ENCODE peak calls at places on chromosomes 13 and 19, in six cellular contexts. G, E, V, U, H and A are unnamed samples.

GRCh38 chr19:17341386-17341785 is 4.0 kb downstream of the GTPBP3 start:
- DNase-seq in G (no peak), U (no peak), E (no peak), V (no peak), H (no peak), A (no peak)

GRCh38 chr19:50658438-50659317 is 9.4 kb downstream of the C19orf81 start:
- DNase-seq in V (peak), H (peak), E (no peak), U (peak), G (peak), A (no peak)

GRCh38 chr13:86909318-86909717 is 761.9 kb upstream of the SLITRK5 start:
- DNase-seq in V (peak), E (no peak), G (no peak), U (no peak), H (no peak), A (no peak)

GRCh38 chr13:77544365-77544764 is 8.9 kb downstream of the SCEL start:
- DNase-seq in G (no peak), H (no peak), U (no peak), E (no peak), V (peak), A (no peak)

GRCh38 chr13:46982856-46983582 is 86.2 kb upstream of the HTR2A start:
- DNase-seq in V (peak), H (no peak), E (no peak), G (no peak), U (no peak), A (no peak)

GRCh38 chr13:71306821-71307220 is 560.2 kb downstream of the DACH1 start:
- DNase-seq in G (no peak), U (no peak), H (no peak), E (no peak), V (no peak), A (no peak)

GRCh38 chr19:9165256-9165655 is 13.5 kb upstream of the OR7D2 start:
- DNase-seq in E (no peak), H (no peak), V (no peak), U (no peak), G (no peak), A (no peak)

GRCh38 chr19:13128583-13128982 is 10.5 kb downstream of the NACC1 start:
- DNase-seq in G (no peak), H (no peak), V (no peak), U (no peak), E (no peak), A (no peak)

GRCh38 chr13:21657538-21657937 is 13.3 kb upstream of the FGF9 start:
- DNase-seq in G (no peak), H (no peak), V (no peak), E (no peak), U (no peak), A (no peak)

GRCh38 chr13:89903115-89903514 is 1444.4 kb upstream of the MIR17HG start:
- DNase-seq in E (no peak), V (no peak), G (no peak), H (no peak), U (no peak), A (no peak)

GRCh38 chr19:33063356-33064116 is 1.2 kb downstream of the RHPN2 start:
- DNase-seq in E (no peak), G (no peak), U (no peak), V (peak), H (no peak), A (no peak)

GRCh38 chr19:53157601-53158000 is 1.3 kb downstream of the ZNF347 start:
- DNase-seq in G (no peak), V (no peak), U (no peak), E (no peak), H (no peak), A (no peak)

GRCh38 chr19:49712397-49712859 is 21.5 kb downstream of the CPT1C start:
- DNase-seq in G (no peak), V (peak), H (no peak), U (no peak), E (no peak), A (no peak)

GRCh38 chr13:38624822-38625221 is 62.1 kb upstream of the FREM2 start:
- DNase-seq in V (no peak), H (no peak), E (no peak), U (no peak), G (no peak), A (no peak)

GRCh38 chr13:113809934-113810333 is 50.9 kb downstream of the TMEM255B start:
- DNase-seq in E (no peak), H (no peak), G (no peak), U (no peak), V (no peak), A (no peak)

GRCh38 chr13:42114278-42114677 is 65.8 kb downstream of the DGKH start:
- DNase-seq in U (no peak), E (no peak), H (no peak), G (no peak), V (no peak), A (no peak)

GRCh38 chr19:54573330-54573872 is at the start of gene LILRA2:
- DNase-seq in G (no peak), E (no peak), V (no peak), H (no peak), U (peak), A (no peak)

GRCh38 chr13:73034901-73035300 is 23.9 kb upstream of the KLF5 start:
- DNase-seq in V (no peak), U (no peak), E (no peak), H (no peak), G (no peak), A (no peak)

GRCh38 chr13:44132710-44133109 is 240.9 kb upstream of the SERP2 start:
- DNase-seq in V (peak), E (peak), G (no peak), H (peak), U (peak), A (no peak)

GRCh38 chr19:46880440-46880839 is 19.6 kb downstream of the ARHGAP35 start:
- DNase-seq in U (no peak), E (no peak), H (no peak), V (no peak), G (no peak), A (no peak)

GRCh38 chr19:44112802-44113137 is 429 bp upstream of the ZNF225 start:
- DNase-seq in V (no peak), U (no peak), E (no peak), H (no peak), G (no peak), A (no peak)
- TF ChIP-seq CTCF in V (no peak), U (no peak), E (no peak), H (no peak), G (no peak), A (peak)

GRCh38 chr13:27481766-27482165 is 31.4 kb upstream of the MTIF3 start:
- DNase-seq in V (peak), U (peak), H (no peak), G (peak), E (no peak), A (no peak)
- TF ChIP-seq CTCF in V (peak), U (no peak), H (no peak), G (peak), E (peak), A (peak)

DNA sequence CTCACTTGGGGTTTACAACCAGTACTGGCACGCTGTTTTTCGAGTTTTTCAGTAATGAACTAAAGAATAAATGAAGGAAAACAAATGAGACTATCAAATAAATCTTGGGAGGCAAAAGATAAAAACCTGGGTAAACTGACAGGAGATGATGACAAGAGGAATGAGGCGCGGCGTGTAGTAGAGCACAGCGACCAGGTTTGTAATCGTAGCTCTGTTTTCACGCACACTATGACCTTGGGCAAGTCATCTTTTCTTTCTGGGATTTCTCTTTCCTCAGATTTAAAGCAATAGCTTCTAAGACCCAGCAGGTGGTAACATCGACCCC is 419 bp downstream of the MRPS31 start:
- DNase-seq in H (no peak), E (no peak), V (no peak), U (no peak), G (no peak), A (no peak)
- TF ChIP-seq CTCF in H (no peak), E (no peak), V (no peak), U (no peak), G (no peak), A (no peak)

DNA sequence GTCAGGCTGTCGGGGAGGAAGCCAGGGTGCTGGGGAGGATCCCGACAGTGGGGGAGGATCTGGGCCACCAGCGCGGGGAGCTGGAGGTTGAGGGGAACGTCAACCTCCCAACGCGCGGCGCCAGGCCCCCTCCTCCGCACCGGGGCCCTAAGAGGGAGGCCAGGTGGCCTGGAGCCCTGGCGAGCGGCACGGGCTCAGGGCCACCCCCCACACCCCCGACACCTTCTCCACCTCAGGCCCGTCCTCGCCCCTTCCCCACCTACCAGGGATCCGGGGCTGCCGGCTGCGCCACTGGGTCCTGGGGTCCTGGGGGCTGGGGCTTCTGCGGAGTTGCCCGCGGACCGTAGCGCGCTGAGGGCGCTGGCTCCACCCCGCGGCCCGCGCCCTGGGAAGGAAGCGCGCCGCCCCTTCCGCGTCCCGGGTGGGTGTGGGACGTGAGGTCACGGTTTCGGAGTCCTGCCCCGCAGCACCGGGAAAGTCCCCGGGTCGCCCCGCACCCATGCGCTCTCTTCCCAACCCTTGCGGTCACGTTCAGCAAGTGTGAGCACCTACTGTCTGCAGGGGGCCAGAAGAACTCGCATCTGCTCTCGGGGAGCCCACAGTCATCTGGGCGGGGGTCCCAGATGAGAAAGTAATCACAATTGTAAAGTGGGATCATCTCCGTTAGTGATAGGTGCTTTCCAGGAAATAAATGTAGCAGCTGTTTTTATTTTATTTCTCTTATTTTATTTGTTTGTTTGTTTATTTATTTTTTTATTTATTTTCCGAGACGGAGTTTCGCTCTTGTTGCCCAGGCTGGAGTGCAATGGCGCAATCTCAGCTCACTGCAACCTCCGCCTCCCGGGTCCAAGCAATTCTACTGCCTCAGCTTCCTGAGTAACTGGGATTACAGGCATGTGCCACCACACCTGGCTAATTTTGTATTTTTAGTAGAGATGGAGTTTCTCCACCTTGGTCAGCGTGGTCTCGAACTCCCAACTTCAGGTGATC is at the start of gene TICAM1:
- DNase-seq in G (no peak), H (peak), U (peak), V (peak), E (peak), A (no peak)
- TF ChIP-seq CTCF in G (no peak), H (no peak), U (no peak), V (no peak), E (no peak), A (peak)

DNA sequence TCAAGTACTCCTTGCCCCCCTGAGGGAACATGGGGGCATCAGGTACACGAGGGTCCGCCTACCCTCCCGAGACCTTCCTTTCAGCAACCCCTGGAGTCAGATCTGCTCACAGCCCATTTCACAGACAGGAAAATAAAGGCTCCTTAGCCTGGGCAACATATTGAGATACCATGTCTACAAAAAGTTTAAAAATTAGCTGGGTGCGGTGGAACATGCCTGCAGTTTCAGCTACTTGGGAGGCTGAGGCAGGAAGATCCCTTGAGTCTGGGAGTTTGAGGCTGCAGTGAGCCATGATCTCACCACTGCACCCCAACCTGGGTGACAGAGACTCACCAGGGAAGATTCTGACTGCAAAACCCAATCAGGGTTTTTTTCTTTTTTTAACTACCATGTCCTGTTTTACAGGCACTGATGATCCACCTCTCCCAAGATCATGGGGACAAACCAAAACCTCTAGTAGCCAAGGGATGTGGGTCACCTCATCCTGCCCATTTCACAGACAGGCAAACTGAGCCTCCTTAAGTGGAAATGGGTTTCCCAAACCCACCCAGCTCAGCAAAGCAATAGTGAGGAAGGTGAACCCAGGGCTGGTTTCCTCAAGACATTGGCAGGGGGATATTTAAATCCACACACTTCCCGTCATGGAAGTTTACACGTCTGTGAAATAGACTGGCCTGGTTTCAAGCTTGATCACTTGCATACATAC is 6.4 kb upstream of the CDKN2D start:
- DNase-seq in U (no peak), G (no peak), V (no peak), H (no peak), E (no peak), A (no peak)
- TF ChIP-seq CTCF in U (no peak), G (no peak), V (no peak), H (no peak), E (no peak), A (no peak)

GRCh38 chr19:36031308-36031707 is 1.4 kb downstream of the CLIP3 start:
- DNase-seq in H (no peak), V (no peak), U (no peak), E (no peak), G (no peak), A (no peak)

GRCh38 chr19:36032251-36033104 is at the start of gene CLIP3:
- DNase-seq in U (no peak), V (peak), G (peak), H (peak), E (peak), A (no peak)

GRCh38 chr19:36027696-36028095 is 5.0 kb downstream of the CLIP3 start:
- DNase-seq in H (no peak), G (no peak), E (no peak), U (no peak), V (no peak), A (no peak)

GRCh38 chr19:36028313-36029041 is 4.2 kb downstream of the CLIP3 start:
- DNase-seq in U (no peak), H (no peak), G (no peak), V (no peak), E (no peak), A (no peak)

DNA sequence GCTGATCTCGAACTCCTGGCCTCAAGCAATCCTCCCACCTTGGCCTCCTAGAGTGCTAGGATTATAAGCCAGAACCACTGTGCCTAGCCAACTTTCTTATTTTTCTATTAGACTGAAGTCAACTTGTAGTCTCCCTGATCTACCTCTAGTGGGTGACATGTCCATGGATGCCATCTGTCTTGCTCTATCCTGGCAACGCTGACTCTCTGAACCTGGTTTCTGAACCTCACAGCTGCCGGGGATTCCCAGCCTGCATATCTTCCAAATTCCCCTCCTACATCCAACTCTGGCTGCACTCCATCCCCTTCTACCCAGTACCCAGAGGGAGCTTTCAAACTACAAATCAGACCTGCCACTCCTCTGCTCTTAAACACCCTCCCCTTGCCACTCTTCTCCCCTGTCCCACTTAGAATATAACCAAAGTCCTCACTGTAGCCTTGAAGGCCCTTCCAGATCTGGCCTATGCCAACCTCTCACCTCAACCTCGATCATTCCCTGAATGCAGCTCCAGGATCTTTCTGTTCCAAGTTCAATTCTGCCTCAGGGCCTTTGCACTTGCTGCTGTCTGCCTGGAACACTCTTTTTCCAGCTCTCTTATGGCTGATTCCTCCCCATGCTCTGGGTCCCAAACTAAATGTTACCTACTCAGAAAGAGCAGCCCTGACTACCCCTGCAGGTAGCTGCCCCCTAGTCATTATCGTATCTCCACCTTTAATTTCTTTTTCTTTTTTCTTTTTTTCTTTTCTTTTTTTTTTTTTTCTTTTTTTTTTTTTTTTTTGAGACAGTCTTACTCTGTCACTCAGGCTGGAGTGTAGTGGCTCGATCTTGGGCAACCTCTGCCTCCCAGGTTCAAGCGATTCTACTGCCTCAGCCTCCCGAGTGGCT is 2.2 kb downstream of the CLIP3 start:
- DNase-seq in G (no peak), U (no peak), V (no peak), H (no peak), E (no peak), A (no peak)
- TF ChIP-seq CTCF in G (no peak), U (no peak), V (no peak), H (no peak), E (no peak), A (peak)

GRCh38 chr19:58154287-58154678 is 3.7 kb upstream of the ZNF329 start:
- DNase-seq in H (no peak), V (peak), U (no peak), E (no peak), G (no peak), A (no peak)

GRCh38 chr19:58153386-58153785 is 2.8 kb upstream of the ZNF329 start:
- DNase-seq in E (no peak), V (no peak), H (no peak), U (no peak), G (no peak), A (no peak)

GRCh38 chr19:58157045-58157728 is 6.6 kb upstream of the ZNF329 start:
- DNase-seq in U (no peak), E (no peak), G (no peak), H (peak), V (no peak), A (no peak)

GRCh38 chr19:58150328-58150921 is at the start of gene ZNF329:
- DNase-seq in V (peak), H (peak), U (peak), E (peak), G (peak), A (peak)

DNA sequence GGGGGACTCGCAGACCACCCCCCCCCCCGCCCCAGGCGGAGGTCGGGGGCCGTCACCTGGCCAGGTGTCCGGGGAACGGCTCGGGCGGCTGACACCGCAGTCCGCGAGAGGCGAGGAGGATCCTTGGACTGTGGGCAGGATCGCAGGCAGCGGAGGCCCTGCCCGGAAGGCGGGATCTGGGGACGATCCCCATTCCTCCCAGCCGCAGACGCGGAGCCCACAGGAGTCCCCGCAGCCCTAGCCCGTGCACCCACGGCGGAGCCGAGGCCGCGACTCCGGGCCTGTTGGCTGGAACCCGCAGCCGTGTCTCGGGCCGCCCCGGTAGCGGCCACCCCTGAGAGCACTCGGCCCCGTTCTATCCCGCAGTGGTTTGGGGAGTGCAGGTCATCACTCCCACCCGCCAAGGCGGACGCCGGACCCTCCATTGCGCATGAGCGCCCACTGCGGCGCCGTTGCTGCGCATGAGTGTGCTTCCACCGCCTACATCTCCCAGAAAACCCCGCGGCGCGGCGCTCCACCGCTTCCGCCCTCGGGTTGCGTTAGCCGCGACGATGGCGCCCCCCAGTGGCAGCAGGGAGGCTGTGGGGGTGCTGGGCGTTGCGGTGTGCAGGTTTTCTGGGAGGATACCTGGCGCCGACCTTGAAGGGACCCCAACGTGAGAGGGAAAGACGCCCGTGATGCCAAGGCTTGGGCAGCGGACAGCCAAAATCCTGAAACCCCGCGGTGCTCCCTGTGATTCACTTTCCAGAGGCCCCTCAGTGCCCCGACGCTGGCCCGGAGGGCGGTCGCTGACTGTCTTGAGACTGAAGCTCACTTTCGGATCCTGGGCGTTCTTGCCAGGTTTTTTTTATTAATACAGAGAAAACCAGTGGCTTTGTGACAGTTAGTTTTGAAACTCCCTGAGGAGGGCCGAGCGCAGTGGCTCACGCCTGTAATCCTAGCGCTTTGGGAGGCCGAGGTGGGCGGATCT is 4.4 kb upstream of the ZNF329 start:
- DNase-seq in V (peak), G (peak), E (peak), U (peak), H (peak), A (peak)
- TF ChIP-seq CTCF in V (peak), G (peak), E (peak), U (peak), H (no peak), A (peak)